ENCODE peak calls at places on chromosomes 7 and 10, in seven cellular contexts. Y is HCT116, R is transverse colon, T is H1, X is GM23338, H is sigmoid colon, S is prostate gland. K is an unnamed sample.

GRCh38 chr7:38451840-38452239 is 178.4 kb upstream of the TARP start:
- DNase-seq in H (no peak), X (peak; percentile 62), S (no peak), Y (peak; percentile 10), T (no peak), R (no peak), K (no peak)

GRCh38 chr10:72616716-72617115 is 9.2 kb downstream of the MICU1 start:
- DNase-seq in Y (no peak), H (no peak), X (no peak), S (no peak), R (no peak), T (no peak), K (no peak)

GRCh38 chr7:27640914-27641570 is 21.6 kb downstream of the HIBADH start:
- DNase-seq in X (no peak), R (no peak), Y (no peak), S (no peak), H (no peak), T (no peak), K (peak; percentile 37)

GRCh38 chr10:32349968-32350738 is 3.2 kb upstream of the EPC1 start:
- DNase-seq in X (no peak), R (no peak), H (no peak), Y (no peak), T (no peak), S (no peak), K (no peak)

GRCh38 chr7:79182283-79182682 is 271.2 kb downstream of the MAGI2 start:
- DNase-seq in R (no peak), X (no peak), Y (no peak), S (no peak), H (no peak), T (no peak), K (no peak)

GRCh38 chr10:32054087-32054486 is 2.1 kb downstream of the KIF5B start:
- DNase-seq in S (peak; percentile 14), X (peak; percentile 20), H (peak; percentile 75), R (peak; percentile 32), Y (no peak), T (no peak), K (no peak)

GRCh38 chr10:126948355-126949160 is 43.3 kb downstream of the DOCK1 start:
- DNase-seq in R (no peak), H (no peak), X (no peak), S (no peak), T (no peak), Y (no peak), K (no peak)

GRCh38 chr7:27198871-27199801 is 755 bp downstream of the HOXA13 start:
- DNase-seq in R (no peak), H (no peak), S (peak; percentile 21), T (peak; percentile 77), X (peak; percentile 70), Y (no peak), K (no peak)

GRCh38 chr7:155567646-155568334 is 21.4 kb upstream of the CNPY1 start:
- DNase-seq in R (no peak), S (no peak), X (no peak), T (no peak), Y (no peak), H (no peak), K (no peak)

GRCh38 chr10:15211464-15211979 is 43.0 kb upstream of the NMT2 start:
- DNase-seq in X (no peak), R (no peak), H (no peak), S (no peak), T (no peak), Y (peak; percentile 60), K (no peak)

DNA sequence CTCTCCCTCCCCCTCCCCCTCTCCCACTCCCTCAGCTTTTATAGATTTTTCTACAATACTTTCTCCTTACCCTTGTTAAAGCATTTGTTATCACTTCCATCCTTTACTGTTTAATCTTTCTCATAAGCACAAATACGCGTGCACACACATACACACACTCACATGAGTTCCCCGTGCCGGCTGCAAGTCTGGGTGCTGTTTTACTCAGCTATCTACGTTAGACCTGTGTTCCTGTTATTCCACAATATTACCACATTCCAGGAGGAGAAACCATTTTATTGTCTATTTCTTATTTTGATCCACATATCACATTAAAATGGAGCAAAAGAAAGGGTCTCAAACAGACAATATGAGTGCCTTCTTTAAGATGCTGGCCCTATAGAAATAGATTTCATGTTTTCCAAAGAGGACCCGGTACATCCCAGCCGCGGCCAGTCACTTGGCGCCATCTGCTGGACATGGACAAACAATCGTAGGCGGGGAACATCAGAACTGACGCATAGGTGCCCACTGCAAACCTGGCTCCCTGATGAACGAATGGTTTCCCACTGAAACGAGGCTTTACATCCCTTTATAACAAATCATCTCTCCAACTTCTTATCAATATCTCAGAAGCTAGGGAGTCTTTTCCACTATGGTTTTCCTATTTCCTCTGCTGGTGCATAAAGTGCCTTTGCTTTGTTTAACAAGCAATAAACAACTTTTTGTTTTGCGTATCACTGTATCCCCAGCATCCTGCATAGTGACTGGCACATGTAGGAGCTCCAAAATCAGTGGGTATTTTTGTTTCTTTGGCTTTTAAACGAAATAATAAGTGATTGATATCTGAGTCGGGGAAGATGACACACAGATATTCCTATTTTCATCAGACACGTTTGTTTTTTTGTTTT is 25.2 kb upstream of the OPTN start:
- DNase-seq in X (peak; percentile 89), R (peak; percentile 67), T (peak; percentile 83), S (peak; percentile 63), H (peak; percentile 76), Y (peak; percentile 53), K (peak; percentile 68)
- TF ChIP-seq CTCF in X (peak; percentile 96), R (peak; percentile 65), T (peak; percentile 88), S (peak; percentile 76), H (peak; percentile 75), Y (peak; percentile 82), K (no peak)

GRCh38 chr7:36158321-36158605 is 5.2 kb downstream of the EEPD1 start:
- DNase-seq in Y (no peak), S (no peak), X (no peak), T (no peak), R (no peak), H (no peak), K (no peak)

GRCh38 chr7:36160313-36160712 is 7.3 kb downstream of the EEPD1 start:
- DNase-seq in R (no peak), Y (no peak), X (no peak), H (no peak), S (no peak), T (no peak), K (no peak)

GRCh38 chr7:36165059-36165458 is 12.0 kb downstream of the EEPD1 start:
- DNase-seq in Y (no peak), R (no peak), X (no peak), H (no peak), S (no peak), T (no peak), K (no peak)

GRCh38 chr7:36159618-36160017 is 6.6 kb downstream of the EEPD1 start:
- DNase-seq in Y (no peak), X (no peak), T (no peak), H (no peak), R (no peak), S (no peak), K (no peak)

DNA sequence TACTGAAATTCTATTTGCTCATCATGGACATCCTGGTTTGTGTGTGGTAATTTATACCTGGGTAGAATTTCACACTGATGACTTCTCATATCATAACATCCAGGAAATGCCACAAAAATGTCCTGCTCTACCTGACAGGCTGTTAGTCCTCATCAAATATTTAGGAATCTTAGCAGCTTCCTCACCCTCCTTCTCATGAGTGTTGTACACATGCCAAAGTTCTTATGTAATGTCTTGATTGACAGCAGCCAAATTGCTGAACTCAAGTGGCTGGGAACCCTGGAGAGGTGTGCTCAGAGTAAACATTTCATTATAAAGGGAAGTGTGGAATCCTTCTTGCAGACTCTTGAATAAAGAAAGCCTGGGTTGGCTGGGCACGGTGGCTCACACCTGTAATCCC is 8.9 kb downstream of the EEPD1 start:
- DNase-seq in Y (no peak), S (no peak), H (no peak), X (no peak), R (no peak), T (no peak), K (no peak)
- H3K4me1 ChIP-seq in Y (peaks cover 15% of the 10 kb centered on the region), S (peaks cover 5% of the 10 kb centered on the region), H (peaks cover 57% of the 10 kb centered on the region), X (peaks cover 15% of the 10 kb centered on the region), R (peaks cover 42% of the 10 kb centered on the region), T (peaks cover 2% of the 10 kb centered on the region), K (peaks cover 74% of the 10 kb centered on the region)

GRCh38 chr10:119078422-119079179 is 2.0 kb downstream of the EIF3A start:
- DNase-seq in R (no peak), H (no peak), T (no peak), Y (no peak), X (no peak), S (no peak), K (no peak)
- TF ChIP-seq POLR2AphosphoS5 in R (no peak), H (no peak), T (no peak), Y (no peak), X (no peak), S (no peak), K (no peak)

GRCh38 chr7:11461999-11462398 is 370.0 kb downstream of the THSD7A start:
- DNase-seq in Y (no peak), T (no peak), S (no peak), H (no peak), X (no peak), R (no peak), K (no peak)

GRCh38 chr7:11458736-11459483 is 373.1 kb downstream of the THSD7A start:
- DNase-seq in T (no peak), X (no peak), S (no peak), H (no peak), Y (no peak), R (no peak), K (no peak)

GRCh38 chr7:11452491-11452890 is 379.5 kb downstream of the THSD7A start:
- DNase-seq in T (no peak), R (no peak), H (no peak), S (no peak), Y (no peak), X (no peak), K (no peak)

GRCh38 chr7:11456574-11456973 is 375.4 kb downstream of the THSD7A start:
- DNase-seq in R (no peak), H (no peak), S (no peak), Y (no peak), X (no peak), T (no peak), K (no peak)

GRCh38 chr7:11457419-11457818 is 374.6 kb downstream of the THSD7A start:
- DNase-seq in T (no peak), R (no peak), H (no peak), X (no peak), S (no peak), Y (no peak), K (no peak)
- TF ChIP-seq CTCF in T (no peak), R (no peak), H (no peak), X (no peak), S (no peak), Y (no peak), K (no peak)

DNA sequence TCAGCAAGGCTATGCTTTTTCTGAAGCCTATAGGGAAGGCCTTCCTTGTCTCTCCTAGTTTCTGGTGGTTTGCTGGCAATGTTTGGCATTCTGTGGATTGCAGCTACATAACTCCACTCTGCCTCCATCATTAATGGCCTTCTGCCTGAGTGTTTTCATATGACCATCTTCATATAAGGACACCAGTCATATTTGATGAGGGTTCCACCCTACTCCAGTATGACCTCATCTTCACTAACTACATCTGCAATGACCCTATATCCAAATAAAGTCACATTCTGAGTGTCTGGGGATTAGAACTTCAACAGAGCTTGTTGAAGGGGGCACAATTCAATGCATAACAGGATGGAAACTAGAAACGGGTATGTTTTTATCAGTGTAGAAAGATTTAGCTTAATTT is 22.1 kb downstream of the CAV1 start:
- DNase-seq in H (no peak), S (no peak), Y (no peak), R (no peak), X (no peak), T (no peak), K (no peak)
- H3K4me1 ChIP-seq in H (peaks cover 82% of the 10 kb centered on the region), S (no peaks in the 10 kb centered on the region), Y (no peaks in the 10 kb centered on the region), R (peaks cover 15% of the 10 kb centered on the region), X (no peaks in the 10 kb centered on the region), T (no peaks in the 10 kb centered on the region), K (peaks cover 31% of the 10 kb centered on the region)

GRCh38 chr7:130207642-130208041 is at the start of gene SSMEM1:
- DNase-seq in T (no peak), Y (no peak), R (no peak), S (no peak), H (no peak), X (no peak), K (no peak)
- TF ChIP-seq POLR2AphosphoS5 in T (no peak), Y (no peak), R (no peak), S (no peak), H (no peak), X (no peak), K (no peak)